ENCODE peak calls at places on chromosomes 16 and 17, in nine cellular contexts. D is H1, C is IMR-90, O is trophoblast cell, K is mammary epithelial cell, G is K562, R is neural progenitor cell, X is HCT116, H is DND-41. T is an unnamed sample.

GRCh38 chr17:31248986-31249385 is 48.1 kb downstream of the OMG start:
- DNase-seq in D (no peak), X (no peak), O (peak), C (peak), K (peak), G (no peak), R (no peak), H (no peak), T (peak)

GRCh38 chr17:63842540-63843386 is at the start of gene SMARCD2:
- DNase-seq in C (peak), K (peak), R (peak), H (peak), O (peak), X (peak), G (peak), D (peak), T (peak)

GRCh38 chr16:88292007-88292940 is 90.5 kb upstream of the ZNF469 start:
- DNase-seq in O (no peak), H (no peak), G (peak), R (no peak), D (no peak), C (peak), X (no peak), K (no peak), T (no peak)

GRCh38 chr17:39125143-39125875 is 26.1 kb downstream of the PLXDC1 start:
- DNase-seq in X (no peak), D (no peak), O (no peak), C (no peak), K (no peak), H (no peak), G (no peak), R (no peak), T (no peak)

GRCh38 chr17:30908717-30909420 is 2.8 kb upstream of the TEFM start:
- DNase-seq in G (no peak), X (no peak), D (no peak), K (no peak), C (no peak), R (no peak), H (no peak), O (no peak), T (no peak)

GRCh38 chr17:76359375-76359774 is 5.7 kb upstream of the PRPSAP1 start:
- DNase-seq in X (no peak), O (peak), H (no peak), R (no peak), C (no peak), G (no peak), K (no peak), D (no peak), T (no peak)

GRCh38 chr17:42653179-42654124 is 5.6 kb upstream of the TUBG2 start:
- DNase-seq in K (no peak), R (peak), C (peak), X (no peak), G (peak), O (peak), D (peak), H (no peak), T (no peak)

GRCh38 chr17:54736573-54736972 is 164.1 kb upstream of the TOM1L1 start:
- DNase-seq in O (no peak), C (no peak), X (no peak), D (no peak), K (no peak), G (no peak), R (no peak), H (no peak), T (no peak)

GRCh38 chr16:66950971-66951790 is 9.9 kb upstream of the CES3 start:
- DNase-seq in R (no peak), O (no peak), C (peak), G (no peak), H (no peak), K (no peak), X (no peak), D (no peak), T (no peak)

GRCh38 chr16:35795361-35796029 is 2336.1 kb downstream of the TP53TG3F start:
- DNase-seq in O (peak), R (no peak), X (no peak), D (no peak), H (no peak), G (no peak), K (no peak), C (no peak), T (no peak)

GRCh38 chr17:55348749-55349354 is 72.8 kb downstream of the MMD start:
- DNase-seq in D (peak), X (peak), K (peak), R (peak), C (peak), G (peak), O (peak), H (peak), T (no peak)

GRCh38 chr16:54505479-54506247 is 219.1 kb upstream of the IRX3 start:
- DNase-seq in G (no peak), R (no peak), X (no peak), D (no peak), H (peak), K (no peak), O (no peak), C (no peak), T (no peak)

GRCh38 chr16:89642574-89642973 is 14.9 kb downstream of the CHMP1A start:
- DNase-seq in O (no peak), K (no peak), G (no peak), R (no peak), H (no peak), C (no peak), X (no peak), D (no peak), T (no peak)

GRCh38 chr17:3958200-3958599 is 6.0 kb downstream of the ATP2A3 start:
- DNase-seq in R (no peak), X (no peak), K (no peak), G (no peak), C (no peak), D (no peak), O (no peak), H (no peak), T (no peak)

GRCh38 chr17:19531780-19532501 is 1.7 kb upstream of the SLC47A1 start:
- DNase-seq in X (no peak), O (no peak), H (no peak), K (no peak), C (no peak), D (no peak), R (no peak), G (no peak), T (no peak)

GRCh38 chr17:81923302-81924260 is 4.0 kb downstream of the MAFG start:
- DNase-seq in R (peak), H (no peak), D (no peak), C (peak), X (peak), G (peak), K (peak), O (peak), T (no peak)

GRCh38 chr17:60524463-60525346 is 1.3 kb downstream of the APPBP2 start:
- DNase-seq in X (no peak), C (peak), H (no peak), G (no peak), D (peak), K (peak), O (no peak), R (no peak), T (no peak)

GRCh38 chr16:87255866-87256265 is 61.3 kb downstream of the C16orf95 start:
- DNase-seq in D (no peak), R (no peak), X (no peak), G (no peak), C (no peak), O (no peak), K (no peak), H (no peak), T (no peak)

GRCh38 chr17:73991260-73991659 is 212.2 kb upstream of the RPL38 start:
- DNase-seq in G (no peak), C (no peak), O (no peak), K (no peak), X (no peak), D (no peak), R (no peak), H (no peak), T (no peak)

GRCh38 chr17:50468120-50469004 is at the start of gene CHAD:
- DNase-seq in R (peak), X (no peak), K (no peak), C (no peak), D (peak), O (no peak), G (peak), H (no peak), T (no peak)

GRCh38 chr16:74076568-74076967 is 220.0 kb upstream of the PSMD7 start:
- DNase-seq in X (no peak), G (no peak), R (no peak), C (no peak), O (no peak), D (no peak), K (no peak), H (no peak), T (no peak)

GRCh38 chr17:42274273-42274542 is 2.0 kb downstream of the STAT5B start:
- DNase-seq in G (no peak), O (no peak), C (no peak), H (no peak), X (no peak), D (no peak), R (no peak), K (no peak), T (no peak)

GRCh38 chr17:64786337-64786736 is 124.2 kb upstream of the SMURF2 start:
- DNase-seq in C (no peak), G (no peak), O (peak), R (no peak), K (peak), H (no peak), X (no peak), D (no peak), T (peak)

GRCh38 chr17:81173761-81174160 is 7.7 kb upstream of the AATK start:
- DNase-seq in R (no peak), G (no peak), X (no peak), D (no peak), H (no peak), C (no peak), O (no peak), K (no peak), T (no peak)

GRCh38 chr17:82281076-82281475 is 7.6 kb upstream of the CSNK1D start:
- DNase-seq in R (no peak), X (no peak), H (no peak), K (no peak), O (no peak), C (no peak), D (no peak), G (no peak), T (no peak)

GRCh38 chr17:35448214-35448898 is at the start of gene SLFN13:
- DNase-seq in C (peak), H (peak), O (peak), G (peak), D (peak), X (no peak), R (peak), K (peak), T (peak)

GRCh38 chr17:60406887-60407286 is 15.0 kb upstream of the USP32 start:
- DNase-seq in X (no peak), K (no peak), R (no peak), O (peak), H (no peak), G (no peak), D (no peak), C (no peak), T (no peak)

GRCh38 chr17:74214642-74215331 is 1.4 kb downstream of the TTYH2 start:
- DNase-seq in G (no peak), O (no peak), H (no peak), D (no peak), C (no peak), R (no peak), X (no peak), K (no peak), T (no peak)

GRCh38 chr16:89264800-89265550 is 47.5 kb downstream of the ZNF778 start:
- DNase-seq in K (no peak), D (no peak), O (no peak), C (no peak), R (no peak), G (no peak), X (no peak), H (no peak), T (no peak)

DNA sequence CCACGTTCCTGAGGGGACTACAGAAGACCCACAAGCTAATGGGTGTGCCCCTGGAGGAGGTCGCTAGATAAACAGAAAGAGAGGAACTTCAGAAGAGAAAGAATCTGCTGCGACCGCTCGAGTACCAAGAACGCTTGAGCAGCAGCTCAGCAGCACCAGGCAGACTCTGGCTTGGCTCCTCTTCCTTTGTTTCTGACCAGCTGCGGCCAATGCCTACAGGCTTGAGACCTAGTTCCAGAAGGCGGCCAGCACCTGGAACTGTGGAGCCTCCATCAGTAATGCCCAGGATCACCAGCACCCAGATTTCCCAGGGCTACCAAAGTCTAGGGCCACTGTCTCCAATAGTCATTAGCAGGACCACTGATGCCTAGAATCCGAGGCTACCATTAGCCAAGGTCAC is 26.0 kb upstream of the GOSR2 start:
- DNase-seq in H (no peak), G (no peak), X (no peak), D (no peak), C (no peak), K (no peak), R (no peak), O (no peak), T (no peak)
- H3K9ac ChIP-seq in H (no peak), G (no peak), X (no peak), D (no peak), C (no peak), K (no peak), R (no peak), O (no peak), T (no peak)

DNA sequence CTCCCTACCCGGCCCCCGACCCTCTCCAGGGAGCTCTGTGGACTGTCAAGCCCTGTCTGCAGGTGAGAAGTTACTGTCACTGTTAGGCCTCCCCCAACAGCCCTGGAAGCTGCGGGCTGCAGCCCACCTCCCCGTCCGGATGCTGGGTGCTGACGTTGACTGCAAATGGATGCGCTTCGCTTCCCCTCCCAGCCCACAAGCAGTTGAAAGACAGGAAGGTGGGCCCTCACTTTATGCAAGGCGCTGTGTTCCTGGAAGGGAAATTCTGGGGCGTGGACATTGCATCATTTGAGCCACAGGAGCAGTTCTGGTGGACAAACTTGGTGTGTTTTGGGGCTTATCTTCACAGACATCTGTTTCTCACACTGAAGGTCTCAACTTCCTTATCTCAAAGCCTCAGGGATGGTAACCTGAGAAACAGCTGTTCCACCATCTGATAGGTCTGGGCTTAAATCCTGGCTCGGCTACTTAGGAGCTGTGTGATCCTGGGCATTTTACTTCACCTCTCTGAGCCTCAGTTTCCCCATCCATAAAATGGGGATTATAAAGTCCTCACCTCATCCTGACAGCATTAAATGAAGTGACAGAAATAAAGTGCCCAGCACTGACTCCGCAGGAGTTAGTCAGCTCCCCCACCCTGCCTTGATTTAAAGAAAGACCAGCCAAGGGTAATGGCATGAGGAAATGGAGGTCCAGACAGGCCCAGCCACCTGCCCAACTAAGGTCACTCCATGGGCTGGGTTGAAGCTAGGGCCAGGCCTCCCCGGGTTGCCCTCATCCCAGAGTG is 4.6 kb upstream of the DRC7 start:
- DNase-seq in H (peak), R (no peak), X (no peak), O (peak), K (no peak), G (peak), D (no peak), C (no peak), T (no peak)
- H3K9ac ChIP-seq in H (peak), R (no peak), X (no peak), O (no peak), K (no peak), G (peak), D (no peak), C (no peak), T (no peak)

DNA sequence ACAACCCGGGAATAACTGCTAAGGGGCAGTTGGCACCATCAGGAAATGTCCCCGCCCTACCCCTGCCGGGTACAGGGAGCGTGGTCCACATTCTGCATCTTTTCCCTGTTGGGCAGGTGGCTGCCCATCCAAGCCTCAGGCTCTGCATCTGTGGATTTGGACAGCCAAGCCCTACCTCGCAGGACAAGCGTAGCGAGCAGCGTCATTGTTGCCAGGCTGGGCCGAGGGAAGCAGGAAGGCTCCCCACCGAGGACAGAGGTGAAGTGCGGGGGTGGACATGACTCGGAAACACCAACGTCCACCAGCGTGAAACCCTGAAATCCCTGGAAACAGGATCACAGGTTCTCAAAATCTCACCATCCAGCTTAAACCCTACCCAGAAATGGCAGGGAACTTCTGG is 73.6 kb downstream of the SOCS1 start:
- DNase-seq in C (no peak), G (no peak), K (no peak), R (no peak), X (no peak), H (no peak), O (no peak), D (peak), T (no peak)
- H3K9ac ChIP-seq in C (no peak), G (no peak), K (no peak), R (no peak), X (no peak), H (no peak), O (no peak), D (no peak), T (no peak)

DNA sequence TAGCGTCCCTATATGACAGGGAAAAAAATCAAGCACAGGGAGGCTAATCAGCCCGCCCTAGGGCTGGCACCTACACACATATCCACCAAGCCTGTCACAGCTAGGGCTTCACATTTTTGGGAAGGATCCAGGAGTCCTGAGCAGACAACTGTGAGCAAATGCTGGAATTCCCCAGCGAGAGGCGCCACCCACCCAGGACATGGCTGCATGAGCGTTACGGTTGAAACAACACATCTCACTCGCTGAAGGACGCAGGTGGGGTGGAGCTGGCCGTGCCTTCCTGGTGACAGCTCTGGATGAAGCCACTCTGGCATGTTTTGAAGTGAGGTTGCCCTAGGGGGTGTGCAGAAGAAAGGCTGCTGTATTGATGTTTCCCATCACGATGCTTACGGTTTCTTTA is 315.1 kb upstream of the EEF2KMT start:
- DNase-seq in H (no peak), C (no peak), G (no peak), D (peak), R (peak), O (no peak), K (no peak), X (no peak), T (no peak)
- H3K9ac ChIP-seq in H (no peak), C (no peak), G (no peak), D (no peak), R (no peak), O (no peak), K (no peak), X (no peak), T (no peak)

GRCh38 chr17:28807925-28808641 is 34.5 kb downstream of the FAM222B start:
- DNase-seq in H (no peak), O (no peak), G (no peak), K (peak), D (no peak), C (peak), X (peak), R (no peak), T (peak)
- H3K9ac ChIP-seq in H (no peak), O (no peak), G (peak), K (peak), D (no peak), C (no peak), X (peak), R (peak), T (peak)

GRCh38 chr17:5897320-5897911 is 172.8 kb upstream of the WSCD1 start:
- DNase-seq in O (no peak), D (no peak), R (peak), H (no peak), G (no peak), C (no peak), X (no peak), K (no peak), T (no peak)
- H3K9ac ChIP-seq in O (no peak), D (no peak), R (no peak), H (no peak), G (no peak), C (no peak), X (no peak), K (no peak), T (no peak)

DNA sequence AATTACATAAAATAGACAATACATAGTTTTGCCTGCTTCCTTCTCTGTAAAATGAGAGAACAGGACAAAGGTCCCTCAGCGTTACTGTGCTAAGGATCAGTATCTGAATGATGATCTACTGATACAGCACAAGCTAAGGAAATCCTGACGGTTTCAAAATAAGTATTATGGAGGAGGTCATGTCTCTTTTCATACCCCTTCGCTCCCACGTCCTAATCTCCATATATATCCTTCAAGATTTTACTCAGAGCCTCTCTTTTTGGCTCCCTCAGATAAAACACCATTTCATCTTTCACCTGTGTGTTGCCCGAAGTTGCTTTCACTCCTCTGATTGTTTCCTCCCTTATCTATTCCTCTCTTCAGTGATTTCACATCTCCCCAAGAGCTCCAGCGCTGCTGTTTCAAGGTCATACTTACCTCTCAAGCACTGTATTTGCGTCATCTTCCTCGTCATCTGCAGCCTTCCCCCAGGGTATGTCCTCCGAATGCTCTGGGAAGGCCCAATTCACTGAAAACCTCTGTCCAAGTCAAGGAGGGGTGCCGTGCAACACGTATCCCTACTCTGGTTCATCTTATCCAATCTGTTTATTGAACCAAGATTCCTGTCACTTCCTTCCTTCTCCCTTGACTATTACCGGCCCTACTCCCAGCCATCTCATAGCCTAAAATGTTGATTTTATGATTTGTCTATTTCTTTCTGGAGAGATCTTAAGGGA is 1.2 kb upstream of the BLTP2 start:
- DNase-seq in X (no peak), C (no peak), D (no peak), K (no peak), H (no peak), R (no peak), O (peak), G (no peak), T (no peak)
- H3K9ac ChIP-seq in X (peak), C (peak), D (peak), K (peak), H (peak), R (no peak), O (no peak), G (peak), T (peak)

GRCh38 chr16:23505942-23506605 is 4.2 kb downstream of the GGA2 start:
- DNase-seq in D (no peak), R (peak), X (no peak), G (no peak), O (no peak), H (no peak), K (no peak), C (no peak), T (no peak)
- H3K9ac ChIP-seq in D (no peak), R (no peak), X (no peak), G (no peak), O (no peak), H (no peak), K (no peak), C (no peak), T (no peak)